ENCODE peak calls at places on chromosome 12, in four cellular contexts. O is astrocyte of the cerebellum, G is BE2C, P is right cardiac atrium. X is an unnamed sample.

GRCh38 chr12:88866881-88867280 is 286.6 kb upstream of the KITLG start:
- DNase-seq in P (no peak), O (no peak), G (no peak), X (no peak)

GRCh38 chr12:89417246-89417977 is 65.1 kb upstream of the DUSP6 start:
- DNase-seq in G (no peak), P (no peak), O (no peak), X (no peak)

GRCh38 chr12:57852620-57853509 is 6.3 kb upstream of the CTDSP2 start:
- DNase-seq in O (no peak), P (peak; percentile 86), G (no peak), X (no peak)

GRCh38 chr12:113292547-113292946 is 42.4 kb downstream of the SLC8B1 start:
- DNase-seq in O (no peak), P (no peak), G (no peak), X (no peak)

GRCh38 chr12:95643251-95643650 is 92.0 kb upstream of the USP44 start:
- DNase-seq in O (no peak), P (no peak), G (no peak), X (no peak)

GRCh38 chr12:120971299-120972180 is 6.8 kb upstream of the HNF1A start:
- DNase-seq in O (peak; percentile 40), P (no peak), G (peak; percentile 25), X (peak; percentile 41)

GRCh38 chr12:42097971-42098370 is 46.7 kb downstream of the GXYLT1 start:
- DNase-seq in O (no peak), G (no peak), P (no peak), X (no peak)

GRCh38 chr12:18183141-18183540 is 78.2 kb upstream of the PIK3C2G start:
- DNase-seq in G (no peak), O (no peak), P (no peak), X (no peak)

GRCh38 chr12:78275886-78276285 is 445.2 kb downstream of the NAV3 start:
- DNase-seq in P (no peak), O (no peak), G (no peak), X (no peak)

GRCh38 chr12:95102916-95103671 is 29.7 kb upstream of the NR2C1 start:
- DNase-seq in P (no peak), O (peak; percentile 61), G (no peak), X (no peak)

GRCh38 chr12:5248230-5248629 is 183.7 kb upstream of the NTF3 start:
- DNase-seq in O (no peak), P (no peak), G (no peak), X (no peak)

GRCh38 chr12:3041558-3042164 is 35.5 kb upstream of the TSPAN9 start:
- DNase-seq in O (peak; percentile 59), G (peak; percentile 79), P (no peak), X (peak; percentile 65)

GRCh38 chr12:11070999-11071398 is 8.9 kb upstream of the TAS2R46 start:
- DNase-seq in P (no peak), G (no peak), O (no peak), X (no peak)

GRCh38 chr12:57889541-57889989 is 43.0 kb upstream of the CTDSP2 start:
- DNase-seq in P (peak; percentile 93), O (no peak), G (no peak), X (no peak)

GRCh38 chr12:75908961-75909699 is 122.4 kb downstream of the PHLDA1 start:
- DNase-seq in O (peak; percentile 76), G (peak; percentile 48), P (peak; percentile 88), X (no peak)

GRCh38 chr12:57896437-57897201 is 44.7 kb upstream of the ATP23 start:
- DNase-seq in P (peak; percentile 94), O (no peak), G (peak; percentile 69), X (no peak)

GRCh38 chr12:130818381-130819247 is 20.4 kb downstream of the STX2 start:
- DNase-seq in P (peak; percentile 86), O (no peak), G (peak; percentile 81), X (no peak)

GRCh38 chr12:92784795-92785562 is 82.2 kb downstream of the PLEKHG7 start:
- DNase-seq in O (peak; percentile 77), G (peak; percentile 27), P (no peak), X (peak; percentile 84)

GRCh38 chr12:13452955-13453570 is 256.5 kb downstream of the EMP1 start:
- DNase-seq in O (no peak), P (no peak), G (no peak), X (no peak)

GRCh38 chr12:58288191-58288590 is 346.8 kb downstream of the ATP23 start:
- DNase-seq in G (peak; percentile 6), O (peak; percentile 29), P (peak; percentile 22), X (no peak)

GRCh38 chr12:77214136-77214535 is 148.8 kb upstream of the E2F7 start:
- DNase-seq in P (no peak), G (no peak), O (no peak), X (no peak)

GRCh38 chr12:50556273-50556672 is 51.5 kb downstream of the DIP2B start:
- DNase-seq in P (no peak), G (no peak), O (no peak), X (no peak)

GRCh38 chr12:131290255-131290959 is 336.7 kb downstream of the ADGRD1 start:
- DNase-seq in P (no peak), O (no peak), G (no peak), X (no peak)

GRCh38 chr12:57609091-57609780 is 2.0 kb upstream of the ARHGEF25 start:
- DNase-seq in P (peak; percentile 73), O (no peak), G (no peak), X (no peak)

GRCh38 chr12:26524862-26525465 is 308.0 kb downstream of the ITPR2 start:
- DNase-seq in P (no peak), G (no peak), O (no peak), X (no peak)

GRCh38 chr12:68042212-68042699 is 53.0 kb downstream of the IFNG-AS1 start:
- DNase-seq in G (no peak), P (peak; percentile 45), O (no peak), X (no peak)

GRCh38 chr12:122958198-122958888 is 7.9 kb downstream of the ABCB9 start:
- DNase-seq in O (peak; percentile 61), G (no peak), P (peak; percentile 26), X (no peak)

GRCh38 chr12:3150820-3151590 is 73.8 kb downstream of the TSPAN9 start:
- DNase-seq in O (peak; percentile 83), P (no peak), G (no peak), X (no peak)

GRCh38 chr12:104652910-104653309 is 196.2 kb downstream of the CHST11 start:
- DNase-seq in P (no peak), G (no peak), O (no peak), X (no peak)

GRCh38 chr12:752673-753400 is 458 bp downstream of the WNK1 start:
- DNase-seq in O (no peak), P (peak; percentile 90), G (peak; percentile 72), X (no peak)

GRCh38 chr12:480831-481230 is 21.1 kb downstream of the B4GALNT3 start:
- DNase-seq in P (peak; percentile 82), G (no peak), O (peak; percentile 58), X (no peak)

DNA sequence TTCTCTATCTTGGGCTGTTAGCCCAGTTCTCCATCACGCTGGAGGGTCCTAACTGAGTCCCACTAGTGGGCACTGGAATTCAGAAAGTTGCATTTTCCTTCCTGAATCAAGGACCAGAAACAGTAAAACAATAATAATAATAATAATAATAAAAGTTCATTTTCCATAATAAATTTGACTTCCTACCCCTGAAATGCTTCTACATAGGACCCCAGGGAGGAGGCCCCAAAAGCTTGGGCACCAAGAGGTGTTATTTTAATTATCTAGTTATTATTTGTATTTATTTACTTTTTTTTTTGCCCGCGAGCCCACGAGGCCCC is 12.4 kb downstream of the SCNN1A start:
- DNase-seq in O (no peak), G (no peak), P (no peak), X (no peak)
- H3K4me3 ChIP-seq in O (peak overlapping the region; percentile 37), G (peak overlapping the region; percentile 21), P (peak overlapping the region; percentile 71), X (no peak overlapping the region)

GRCh38 chr12:14769837-14770494 is 33.3 kb downstream of the WBP11 start:
- DNase-seq in G (peak; percentile 88), O (no peak), P (peak; percentile 92), X (peak; percentile 63)
- H3K4me3 ChIP-seq in G (peak overlapping the region; percentile 98), O (peak overlapping the region; percentile 88), P (peak overlapping the region; percentile 86), X (peak overlapping the region; percentile 52)

GRCh38 chr12:54215990-54216579 is 27.3 kb upstream of the SMUG1 start:
- DNase-seq in O (no peak), G (no peak), P (peak; percentile 69), X (no peak)

GRCh38 chr12:54217309-54217661 is 28.5 kb upstream of the SMUG1 start:
- DNase-seq in P (no peak), G (no peak), O (no peak), X (no peak)

GRCh38 chr12:54216580-54217308 is 28.0 kb upstream of the SMUG1 start:
- DNase-seq in O (peak; percentile 53), G (peak; percentile 88), P (peak; percentile 91), X (peak; percentile 92)

GRCh38 chr12:54220092-54220557 is 31.3 kb upstream of the SMUG1 start:
- DNase-seq in G (peak; percentile 74), O (peak; percentile 45), P (peak; percentile 84), X (peak; percentile 83)

GRCh38 chr12:54217774-54218221 is 29.0 kb upstream of the SMUG1 start:
- DNase-seq in G (no peak), O (no peak), P (peak; percentile 68), X (no peak)
- H3K4me3 ChIP-seq in G (no peak overlapping the region), O (peak overlapping the region; percentile 36), P (peak overlapping the region; percentile 31), X (no peak overlapping the region)

GRCh38 chr12:48996794-48997718 is 2.1 kb downstream of the DDN start:
- DNase-seq in G (peak; percentile 91), O (peak; percentile 35), P (peak; percentile 92), X (peak; percentile 87)
- H3K4me3 ChIP-seq in G (peak overlapping the region; percentile 89), O (peak overlapping the region; percentile 34), P (peak overlapping the region; percentile 31), X (peak overlapping the region; percentile 46)

DNA sequence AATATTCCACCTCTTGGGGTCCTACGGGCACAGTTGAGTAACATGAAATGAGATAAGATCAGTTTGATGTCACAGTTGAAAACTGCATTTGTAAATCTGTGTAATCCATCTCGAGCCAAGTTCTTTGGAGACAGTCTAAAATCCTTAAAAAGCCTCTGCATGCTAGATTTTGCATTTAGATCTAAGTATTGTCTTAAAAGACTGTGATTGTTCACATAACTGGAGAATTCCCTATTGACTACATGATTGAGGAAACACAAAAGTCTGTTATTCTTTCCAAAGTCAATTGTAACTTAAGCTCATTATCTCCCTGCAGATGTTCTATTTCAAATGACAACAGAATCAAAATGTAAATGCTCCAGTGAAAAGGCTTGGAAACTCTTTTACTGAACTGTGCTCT is 77.8 kb downstream of the MYF5 start:
- DNase-seq in O (no peak), P (no peak), G (no peak), X (peak; percentile 26)
- H3K4me3 ChIP-seq in O (no peak overlapping the region), P (no peak overlapping the region), G (no peak overlapping the region), X (no peak overlapping the region)

DNA sequence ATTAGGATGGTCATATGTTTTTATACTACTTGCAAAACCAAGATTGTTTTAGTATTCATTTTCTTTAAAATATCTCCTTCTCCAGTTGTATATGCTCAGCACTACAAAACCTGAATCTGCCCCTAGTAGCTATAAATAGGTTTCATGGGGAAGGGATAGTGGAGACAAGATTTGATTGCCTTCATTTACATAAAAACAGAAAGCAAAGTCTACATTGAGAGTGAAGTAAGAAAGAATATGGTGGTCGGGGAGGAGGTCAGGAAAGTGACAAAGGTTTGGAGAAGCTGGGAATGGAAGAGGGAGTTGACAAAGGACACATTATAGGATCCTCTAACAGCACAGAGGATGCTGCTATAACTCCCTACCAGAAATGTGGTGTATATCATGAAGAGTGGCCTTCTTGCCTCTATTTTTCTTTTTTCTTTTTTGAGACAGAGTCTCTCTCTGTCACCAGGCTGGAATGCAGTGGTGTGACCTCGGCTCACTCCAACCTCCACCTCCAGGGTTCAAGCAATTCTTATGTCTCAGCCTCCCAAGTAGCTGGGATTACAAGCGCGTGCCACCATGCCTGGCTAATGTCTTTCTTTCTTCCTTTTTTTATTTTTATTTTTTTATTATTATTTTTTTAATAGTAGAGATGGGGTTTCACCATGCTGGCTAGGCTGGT is 6.6 kb upstream of the LRP6 start:
- DNase-seq in O (no peak), P (no peak), G (no peak), X (peak; percentile 65)
- H3K4me3 ChIP-seq in O (no peak overlapping the region), P (no peak overlapping the region), G (no peak overlapping the region), X (no peak overlapping the region)